ENCODE peak calls at places on chromosomes 12 and 14, in seven cellular contexts. Q is HT-29, I is NCI-H446, D is ELF-1, W is GM23338, X is WTC11, R is A172. A is an unnamed sample.

GRCh38 chr12:22500100-22500499 is 44.2 kb downstream of the C2CD5 start:
- DNase-seq in Q (no peak), I (no peak), D (no peak), W (no peak), X (no peak), R (no peak), A (no peak)

GRCh38 chr12:31387011-31387410 is 61.1 kb upstream of the SINHCAF start:
- DNase-seq in Q (no peak), I (no peak), D (no peak), W (peak; percentile 83), X (no peak), R (no peak), A (no peak)

GRCh38 chr14:76423534-76423933 is 47.6 kb downstream of the ESRRB start:
- DNase-seq in Q (no peak), I (no peak), D (no peak), W (no peak), X (no peak), R (no peak), A (no peak)

GRCh38 chr14:59897757-59898383 is 22.1 kb upstream of the LRRC9 start:
- DNase-seq in Q (peak; percentile 34), I (no peak), D (peak; percentile 39), W (peak; percentile 76), X (peak; percentile 39), R (peak; percentile 7), A (peak; percentile 61)

GRCh38 chr12:75471928-75472865 is 8.4 kb upstream of the GLIPR1 start:
- DNase-seq in Q (no peak), I (no peak), D (no peak), W (no peak), X (no peak), R (no peak), A (no peak)

GRCh38 chr12:12159988-12160387 is 89.2 kb downstream of the BCL2L14 start:
- DNase-seq in Q (no peak), I (no peak), D (no peak), W (no peak), X (no peak), R (no peak), A (peak; percentile 66)

GRCh38 chr12:15933751-15934150 is 22.6 kb downstream of the DERA start:
- DNase-seq in Q (no peak), I (no peak), D (no peak), W (no peak), X (no peak), R (no peak), A (no peak)

GRCh38 chr12:106288510-106289195 is 13.9 kb upstream of the TCP11L2 start:
- DNase-seq in Q (peak; percentile 79), I (no peak), D (no peak), W (no peak), X (no peak), R (peak; percentile 66), A (peak; percentile 95)

GRCh38 chr14:93536945-93537344 is 106.2 kb downstream of the UNC79 start:
- DNase-seq in Q (peak; percentile 41), I (peak; percentile 1), D (no peak), W (peak; percentile 85), X (no peak), R (no peak), A (peak; percentile 0)

GRCh38 chr12:30023186-30023585 is 239.4 kb upstream of the TMTC1 start:
- DNase-seq in Q (no peak), I (no peak), D (no peak), W (no peak), X (no peak), R (peak; percentile 63), A (peak; percentile 10)

GRCh38 chr12:116861331-116861730 is 19.9 kb downstream of the HRK start:
- DNase-seq in Q (no peak), I (no peak), D (peak; percentile 37), W (no peak), X (no peak), R (peak; percentile 48), A (peak; percentile 71)

A was measured in fibroblast of pulmonary artery.